ENCODE peak calls at places on chromosomes 1 and 21, in seven cellular contexts. One of them, this sample, is unnamed.

GRCh38 chr1:174407705-174408104 is 40.1 kb upstream of the GPR52 start:
- DNase-seq in AG04450: no peak
- DNase-seq in HFF-Myc: peak; percentile 26
- DNase-seq in progenitor cell of endocrine pancreas: no peak
- DNase-seq in Calu3: no peak
- DNase-seq in IMR-90: no peak
- DNase-seq in epithelial cell of esophagus: no peak
- DNase-seq in this sample: no peak

GRCh38 chr1:26102046-26102925 is 9.3 kb upstream of the PDIK1L start:
- DNase-seq in AG04450: no peak
- DNase-seq in HFF-Myc: no peak
- DNase-seq in progenitor cell of endocrine pancreas: no peak
- DNase-seq in Calu3: no peak
- DNase-seq in IMR-90: peak; percentile 47
- DNase-seq in epithelial cell of esophagus: no peak
- DNase-seq in this sample: no peak

GRCh38 chr1:27102707-27103468 is 52.0 kb downstream of the SLC9A1 start:
- DNase-seq in AG04450: no peak
- DNase-seq in HFF-Myc: no peak
- DNase-seq in progenitor cell of endocrine pancreas: peak; percentile 89
- DNase-seq in Calu3: peak; percentile 83
- DNase-seq in IMR-90: peak; percentile 40
- DNase-seq in epithelial cell of esophagus: peak; percentile 59
- DNase-seq in this sample: peak; percentile 94

GRCh38 chr1:118113261-118113660 is 71.8 kb downstream of the SPAG17 start:
- DNase-seq in AG04450: no peak
- DNase-seq in HFF-Myc: no peak
- DNase-seq in progenitor cell of endocrine pancreas: no peak
- DNase-seq in Calu3: no peak
- DNase-seq in IMR-90: peak; percentile 41
- DNase-seq in epithelial cell of esophagus: peak; percentile 79
- DNase-seq in this sample: no peak

GRCh38 chr1:8077602-8078001 is 51.5 kb upstream of the ERRFI1 start:
- DNase-seq in AG04450: no peak
- DNase-seq in HFF-Myc: no peak
- DNase-seq in progenitor cell of endocrine pancreas: no peak
- DNase-seq in Calu3: no peak
- DNase-seq in IMR-90: no peak
- DNase-seq in epithelial cell of esophagus: peak; percentile 39
- DNase-seq in this sample: no peak

GRCh38 chr1:167110586-167110985 is 16.7 kb downstream of the STYXL2 start:
- DNase-seq in AG04450: no peak
- DNase-seq in HFF-Myc: no peak
- DNase-seq in progenitor cell of endocrine pancreas: no peak
- DNase-seq in Calu3: no peak
- DNase-seq in IMR-90: no peak
- DNase-seq in epithelial cell of esophagus: no peak
- DNase-seq in this sample: no peak

GRCh38 chr1:108209456-108210108 is 9.4 kb upstream of the SLC25A24 start:
- DNase-seq in AG04450: no peak
- DNase-seq in HFF-Myc: no peak
- DNase-seq in progenitor cell of endocrine pancreas: no peak
- DNase-seq in Calu3: no peak
- DNase-seq in IMR-90: no peak
- DNase-seq in epithelial cell of esophagus: no peak
- DNase-seq in this sample: no peak

GRCh38 chr1:1167416-1168155 is 6.1 kb upstream of the TTLL10 start:
- DNase-seq in AG04450: no peak
- DNase-seq in HFF-Myc: no peak
- DNase-seq in progenitor cell of endocrine pancreas: no peak
- DNase-seq in Calu3: no peak
- DNase-seq in IMR-90: no peak
- DNase-seq in epithelial cell of esophagus: no peak
- DNase-seq in this sample: no peak

DNA sequence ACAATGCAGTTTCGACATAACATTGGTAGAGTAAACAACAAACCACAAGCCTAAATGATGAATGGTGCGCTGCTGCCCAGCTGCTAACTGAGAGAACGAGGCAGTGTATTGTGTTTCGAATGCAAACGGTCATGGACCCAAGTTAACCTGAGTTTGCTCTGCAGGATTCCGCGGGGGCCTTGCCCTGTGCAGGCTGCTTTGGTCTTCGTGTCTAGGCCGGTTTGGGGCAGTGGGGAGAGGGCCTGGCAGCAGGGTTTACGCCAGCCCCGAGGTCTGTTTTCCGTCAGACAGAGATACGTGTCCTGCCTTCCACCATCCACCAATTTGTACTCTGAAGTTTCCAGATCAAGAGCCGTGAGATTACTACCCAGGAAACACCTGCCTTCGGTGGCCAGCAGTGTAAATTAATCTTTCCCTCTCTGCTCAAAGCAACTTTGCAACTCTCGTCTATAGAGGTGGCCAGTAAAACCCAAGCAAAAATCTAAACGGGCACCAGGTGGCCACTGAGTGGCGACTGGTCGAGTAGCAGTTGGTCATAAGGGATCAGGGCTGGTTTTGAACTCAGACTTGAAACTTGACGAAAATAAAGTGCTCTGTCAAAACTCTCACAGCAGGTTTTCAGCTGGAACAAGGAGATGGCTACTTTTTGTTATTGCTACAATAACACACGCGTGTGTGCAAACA is 6.3 kb upstream of the PRDM15 start:
- DNase-seq in AG04450: no peak
- DNase-seq in HFF-Myc: no peak
- DNase-seq in progenitor cell of endocrine pancreas: no peak
- DNase-seq in Calu3: no peak
- DNase-seq in IMR-90: peak; percentile 53
- DNase-seq in epithelial cell of esophagus: no peak
- DNase-seq in this sample: no peak
- TF ChIP-seq CTCF in AG04450: no peak
- TF ChIP-seq CTCF in HFF-Myc: no peak
- TF ChIP-seq CTCF in progenitor cell of endocrine pancreas: no peak
- TF ChIP-seq CTCF in Calu3: no peak
- TF ChIP-seq CTCF in IMR-90: no peak
- TF ChIP-seq CTCF in epithelial cell of esophagus: no peak
- TF ChIP-seq CTCF in this sample: no peak

GRCh38 chr1:219567341-219567947 is 45.5 kb downstream of the ZC3H11B start:
- DNase-seq in AG04450: no peak
- DNase-seq in HFF-Myc: no peak
- DNase-seq in progenitor cell of endocrine pancreas: no peak
- DNase-seq in Calu3: peak; percentile 36
- DNase-seq in IMR-90: peak; percentile 71
- DNase-seq in epithelial cell of esophagus: peak; percentile 52
- DNase-seq in this sample: no peak
- TF ChIP-seq CTCF in AG04450: peak; percentile 73
- TF ChIP-seq CTCF in HFF-Myc: peak; percentile 58
- TF ChIP-seq CTCF in progenitor cell of endocrine pancreas: peak; percentile 71
- TF ChIP-seq CTCF in Calu3: peak; percentile 45
- TF ChIP-seq CTCF in IMR-90: peak; percentile 70
- TF ChIP-seq CTCF in epithelial cell of esophagus: peak; percentile 60
- TF ChIP-seq CTCF in this sample: no peak

GRCh38 chr1:201309420-201309819 is 26.1 kb downstream of the PKP1 start:
- DNase-seq in AG04450: no peak
- DNase-seq in HFF-Myc: no peak
- DNase-seq in progenitor cell of endocrine pancreas: no peak
- DNase-seq in Calu3: peak; percentile 85
- DNase-seq in IMR-90: peak; percentile 12
- DNase-seq in epithelial cell of esophagus: peak; percentile 80
- DNase-seq in this sample: peak; percentile 59
- TF ChIP-seq CTCF in AG04450: no peak
- TF ChIP-seq CTCF in HFF-Myc: no peak
- TF ChIP-seq CTCF in progenitor cell of endocrine pancreas: peak; percentile 40
- TF ChIP-seq CTCF in Calu3: no peak
- TF ChIP-seq CTCF in IMR-90: no peak
- TF ChIP-seq CTCF in epithelial cell of esophagus: peak; percentile 29
- TF ChIP-seq CTCF in this sample: no peak

DNA sequence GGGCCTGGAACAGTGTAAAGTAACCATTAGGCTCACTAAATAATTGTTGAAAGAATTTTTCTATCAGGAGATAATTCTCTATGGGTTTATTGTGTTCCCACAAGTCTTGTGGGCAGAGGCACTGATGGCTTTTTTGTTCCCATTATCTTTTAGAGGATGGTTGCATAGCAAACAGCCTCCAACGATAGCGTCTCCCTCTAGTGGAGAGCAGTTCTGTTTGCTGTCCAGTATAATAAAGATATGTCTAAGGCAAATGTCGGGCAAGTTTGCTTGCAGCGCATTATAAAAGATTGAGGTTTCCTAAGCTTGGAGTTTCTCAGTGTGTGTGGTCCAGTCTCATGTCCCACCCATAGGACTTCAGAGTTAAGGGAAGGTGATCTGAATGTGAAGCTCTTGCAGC is 1.3 kb upstream of the SLC6A17 start:
- DNase-seq in AG04450: no peak
- DNase-seq in HFF-Myc: no peak
- DNase-seq in progenitor cell of endocrine pancreas: no peak
- DNase-seq in Calu3: peak; percentile 11
- DNase-seq in IMR-90: peak; percentile 11
- DNase-seq in epithelial cell of esophagus: peak; percentile 37
- DNase-seq in this sample: no peak
- TF ChIP-seq CTCF in AG04450: peak; percentile 32
- TF ChIP-seq CTCF in HFF-Myc: peak; percentile 44
- TF ChIP-seq CTCF in progenitor cell of endocrine pancreas: peak; percentile 33
- TF ChIP-seq CTCF in Calu3: peak; percentile 47
- TF ChIP-seq CTCF in IMR-90: peak; percentile 35
- TF ChIP-seq CTCF in epithelial cell of esophagus: peak; percentile 52
- TF ChIP-seq CTCF in this sample: peak; percentile 30

DNA sequence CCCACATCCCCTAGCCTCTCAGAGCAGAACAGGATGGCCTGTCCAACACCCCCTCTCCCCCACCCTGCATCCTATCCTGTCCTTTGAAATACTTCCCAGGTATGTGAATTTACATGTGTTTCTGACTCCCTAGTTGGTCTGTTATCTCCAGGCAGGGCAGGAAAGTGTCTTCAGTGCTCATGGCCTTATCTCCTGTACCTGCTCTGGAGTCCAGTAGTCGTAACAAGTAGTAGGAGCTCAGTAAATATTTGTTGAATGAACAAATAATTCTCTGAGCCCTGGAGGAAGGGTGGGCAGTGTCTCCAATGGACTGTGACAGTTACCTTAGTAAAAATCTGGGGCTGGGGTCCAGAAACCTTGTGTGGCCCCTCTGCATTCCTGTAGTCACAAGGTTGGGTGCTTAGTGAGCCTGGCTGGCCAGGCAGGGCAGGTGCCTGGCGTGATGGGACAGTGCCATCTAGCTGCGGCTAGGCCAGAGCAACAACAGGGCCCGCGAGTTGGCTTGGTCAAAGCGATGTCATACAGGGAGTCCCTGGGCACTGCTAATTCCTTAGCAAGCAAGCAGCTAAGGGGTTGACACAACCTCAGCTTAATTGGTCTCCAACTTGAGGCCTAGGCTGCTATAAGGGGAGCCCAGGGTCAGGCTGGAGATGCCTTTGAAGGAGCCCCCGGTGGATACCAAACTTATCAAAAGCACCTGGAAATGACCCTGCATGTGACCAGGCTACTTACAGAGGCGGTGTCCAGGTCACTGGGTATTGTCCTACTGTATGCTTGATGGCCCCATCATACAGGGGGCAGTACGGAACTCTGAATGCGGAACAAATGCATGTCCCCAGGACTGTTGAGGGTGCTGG is 89.0 kb upstream of the PPM1J start:
- DNase-seq in AG04450: peak; percentile 33
- DNase-seq in HFF-Myc: no peak
- DNase-seq in progenitor cell of endocrine pancreas: peak; percentile 59
- DNase-seq in Calu3: peak; percentile 72
- DNase-seq in IMR-90: peak; percentile 65
- DNase-seq in epithelial cell of esophagus: peak; percentile 83
- DNase-seq in this sample: peak; percentile 78
- TF ChIP-seq CTCF in AG04450: peak; percentile 87
- TF ChIP-seq CTCF in HFF-Myc: peak; percentile 87
- TF ChIP-seq CTCF in progenitor cell of endocrine pancreas: peak; percentile 89
- TF ChIP-seq CTCF in Calu3: peak; percentile 68
- TF ChIP-seq CTCF in IMR-90: peak; percentile 96
- TF ChIP-seq CTCF in epithelial cell of esophagus: peak; percentile 95
- TF ChIP-seq CTCF in this sample: peak; percentile 29

GRCh38 chr1:53949023-53949611 is 3.0 kb downstream of the LRRC42 start:
- DNase-seq in AG04450: no peak
- DNase-seq in HFF-Myc: no peak
- DNase-seq in progenitor cell of endocrine pancreas: no peak
- DNase-seq in Calu3: peak; percentile 44
- DNase-seq in IMR-90: peak; percentile 51
- DNase-seq in epithelial cell of esophagus: peak; percentile 50
- DNase-seq in this sample: peak; percentile 53
- TF ChIP-seq CTCF in AG04450: peak; percentile 75
- TF ChIP-seq CTCF in HFF-Myc: peak; percentile 73
- TF ChIP-seq CTCF in progenitor cell of endocrine pancreas: peak; percentile 73
- TF ChIP-seq CTCF in Calu3: peak; percentile 47
- TF ChIP-seq CTCF in IMR-90: peak; percentile 68
- TF ChIP-seq CTCF in epithelial cell of esophagus: peak; percentile 48
- TF ChIP-seq CTCF in this sample: peak; percentile 37

GRCh38 chr1:92411511-92411910 is 75.2 kb downstream of the GFI1 start:
- DNase-seq in AG04450: peak; percentile 20
- DNase-seq in HFF-Myc: peak; percentile 80
- DNase-seq in progenitor cell of endocrine pancreas: no peak
- DNase-seq in Calu3: no peak
- DNase-seq in IMR-90: peak; percentile 78
- DNase-seq in epithelial cell of esophagus: peak; percentile 43
- DNase-seq in this sample: no peak
- TF ChIP-seq CTCF in AG04450: no peak
- TF ChIP-seq CTCF in HFF-Myc: no peak
- TF ChIP-seq CTCF in progenitor cell of endocrine pancreas: no peak
- TF ChIP-seq CTCF in Calu3: no peak
- TF ChIP-seq CTCF in IMR-90: no peak
- TF ChIP-seq CTCF in epithelial cell of esophagus: no peak
- TF ChIP-seq CTCF in this sample: no peak

GRCh38 chr1:15870421-15870820 is 22.9 kb downstream of the SPEN start:
- DNase-seq in AG04450: no peak
- DNase-seq in HFF-Myc: no peak
- DNase-seq in progenitor cell of endocrine pancreas: no peak
- DNase-seq in Calu3: no peak
- DNase-seq in IMR-90: peak; percentile 33
- DNase-seq in epithelial cell of esophagus: peak; percentile 51
- DNase-seq in this sample: no peak

GRCh38 chr1:15881961-15882360 is 34.5 kb downstream of the SPEN start:
- DNase-seq in AG04450: no peak
- DNase-seq in HFF-Myc: no peak
- DNase-seq in progenitor cell of endocrine pancreas: no peak
- DNase-seq in Calu3: no peak
- DNase-seq in IMR-90: no peak
- DNase-seq in epithelial cell of esophagus: no peak
- DNase-seq in this sample: no peak

GRCh38 chr1:15876357-15876756 is 28.9 kb downstream of the SPEN start:
- DNase-seq in AG04450: no peak
- DNase-seq in HFF-Myc: no peak
- DNase-seq in progenitor cell of endocrine pancreas: no peak
- DNase-seq in Calu3: no peak
- DNase-seq in IMR-90: no peak
- DNase-seq in epithelial cell of esophagus: peak; percentile 18
- DNase-seq in this sample: peak; percentile 37
- TF ChIP-seq CTCF in AG04450: peak; percentile 14
- TF ChIP-seq CTCF in HFF-Myc: no peak
- TF ChIP-seq CTCF in progenitor cell of endocrine pancreas: peak; percentile 45
- TF ChIP-seq CTCF in Calu3: no peak
- TF ChIP-seq CTCF in IMR-90: no peak
- TF ChIP-seq CTCF in epithelial cell of esophagus: peak; percentile 35
- TF ChIP-seq CTCF in this sample: peak; percentile 40

DNA sequence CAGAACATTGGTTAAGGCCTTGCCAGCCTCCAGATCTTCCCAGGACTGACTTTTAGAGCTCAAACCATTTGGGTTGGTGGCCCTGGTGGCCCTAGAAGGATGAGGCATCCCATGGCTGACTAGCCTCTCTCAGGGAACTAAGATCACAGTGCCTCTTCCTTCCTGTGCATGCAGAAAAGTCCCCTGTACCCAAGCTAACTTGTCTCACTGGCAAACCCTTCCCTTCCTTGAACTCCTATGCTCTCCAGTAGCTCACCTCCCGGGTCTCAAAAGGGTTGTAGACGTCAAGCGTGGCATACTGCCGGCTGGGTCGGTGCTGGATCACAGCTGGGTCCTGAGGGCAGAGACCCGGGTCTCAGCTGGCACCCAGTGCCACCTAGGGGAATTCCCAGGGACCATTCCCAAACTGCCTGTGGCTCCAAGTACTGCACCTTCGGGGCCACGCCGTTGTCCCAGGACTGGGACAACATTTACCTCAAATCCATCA is 716 bp downstream of the SCAMP3 start:
- DNase-seq in AG04450: no peak
- DNase-seq in HFF-Myc: no peak
- DNase-seq in progenitor cell of endocrine pancreas: no peak
- DNase-seq in Calu3: peak; percentile 37
- DNase-seq in IMR-90: peak; percentile 15
- DNase-seq in epithelial cell of esophagus: no peak
- DNase-seq in this sample: no peak
- TF ChIP-seq CTCF in AG04450: no peak
- TF ChIP-seq CTCF in HFF-Myc: no peak
- TF ChIP-seq CTCF in progenitor cell of endocrine pancreas: peak; percentile 34
- TF ChIP-seq CTCF in Calu3: no peak
- TF ChIP-seq CTCF in IMR-90: no peak
- TF ChIP-seq CTCF in epithelial cell of esophagus: no peak
- TF ChIP-seq CTCF in this sample: peak; percentile 20

This sample was measured in endothelial cell.